ENCODE peak calls at places on chromosomes 16 and 17, in ten cellular contexts. One of them, this sample, is unnamed.

GRCh38 chr17:57915980-57916757 is 39.0 kb downstream of the CUEDC1 start:
- DNase-seq in stimulated activated CD4-positive, alpha-beta T cell treated with anti-CD3 and anti-CD28 coated beads, Interleukin-4, amount 100 ng/mL, for 4 hours: no peak
- DNase-seq in bronchial epithelial cell: no peak
- DNase-seq in hepatocyte: no peak
- DNase-seq in effector memory CD8-positive, alpha-beta T cell: no peak
- DNase-seq in EL: no peak
- DNase-seq in NCI-H510A treated with DMSO at 0.1 percent for 48 hours: peak; percentile 74
- DNase-seq in uterus: no peak
- DNase-seq in fibroblast of lung: no peak
- DNase-seq in memory B cell: no peak
- DNase-seq in this sample: no peak

GRCh38 chr17:81221842-81222619 is 734 bp downstream of the CEP131 start:
- DNase-seq in stimulated activated CD4-positive, alpha-beta T cell treated with anti-CD3 and anti-CD28 coated beads, Interleukin-4, amount 100 ng/mL, for 4 hours: no peak
- DNase-seq in hepatocyte: no peak
- DNase-seq in bronchial epithelial cell: no peak
- DNase-seq in NCI-H510A treated with DMSO at 0.1 percent for 48 hours: no peak
- DNase-seq in EL: peak; percentile 27
- DNase-seq in uterus: no peak
- DNase-seq in fibroblast of lung: no peak
- DNase-seq in effector memory CD8-positive, alpha-beta T cell: no peak
- DNase-seq in memory B cell: no peak
- DNase-seq in this sample: peak; percentile 27

GRCh38 chr16:3949946-3950342 is 69.4 kb upstream of the CREBBP start:
- DNase-seq in effector memory CD8-positive, alpha-beta T cell: no peak
- DNase-seq in memory B cell: no peak
- DNase-seq in EL: no peak
- DNase-seq in bronchial epithelial cell: no peak
- DNase-seq in stimulated activated CD4-positive, alpha-beta T cell treated with anti-CD3 and anti-CD28 coated beads, Interleukin-4, amount 100 ng/mL, for 4 hours: no peak
- DNase-seq in uterus: no peak
- DNase-seq in NCI-H510A treated with DMSO at 0.1 percent for 48 hours: no peak
- DNase-seq in hepatocyte: no peak
- DNase-seq in fibroblast of lung: no peak
- DNase-seq in this sample: no peak

GRCh38 chr16:1941924-1942809 is 832 bp downstream of the MSRB1 start:
- DNase-seq in NCI-H510A treated with DMSO at 0.1 percent for 48 hours: no peak
- DNase-seq in fibroblast of lung: no peak
- DNase-seq in bronchial epithelial cell: peak; percentile 62
- DNase-seq in EL: no peak
- DNase-seq in stimulated activated CD4-positive, alpha-beta T cell treated with anti-CD3 and anti-CD28 coated beads, Interleukin-4, amount 100 ng/mL, for 4 hours: no peak
- DNase-seq in effector memory CD8-positive, alpha-beta T cell: no peak
- DNase-seq in memory B cell: peak; percentile 37
- DNase-seq in hepatocyte: no peak
- DNase-seq in uterus: no peak
- DNase-seq in this sample: no peak

GRCh38 chr16:68538880-68539701 is at the start of gene ZFP90:
- DNase-seq in effector memory CD8-positive, alpha-beta T cell: peak; percentile 73
- DNase-seq in hepatocyte: peak; percentile 97
- DNase-seq in uterus: peak; percentile 85
- DNase-seq in stimulated activated CD4-positive, alpha-beta T cell treated with anti-CD3 and anti-CD28 coated beads, Interleukin-4, amount 100 ng/mL, for 4 hours: peak; percentile 82
- DNase-seq in NCI-H510A treated with DMSO at 0.1 percent for 48 hours: peak; percentile 81
- DNase-seq in memory B cell: peak; percentile 84
- DNase-seq in bronchial epithelial cell: peak; percentile 57
- DNase-seq in fibroblast of lung: peak; percentile 85
- DNase-seq in EL: peak; percentile 85
- DNase-seq in this sample: peak; percentile 91

GRCh38 chr17:43709210-43709609 is 47.5 kb upstream of the MEOX1 start:
- DNase-seq in memory B cell: no peak
- DNase-seq in hepatocyte: no peak
- DNase-seq in EL: no peak
- DNase-seq in NCI-H510A treated with DMSO at 0.1 percent for 48 hours: no peak
- DNase-seq in uterus: no peak
- DNase-seq in bronchial epithelial cell: no peak
- DNase-seq in fibroblast of lung: no peak
- DNase-seq in effector memory CD8-positive, alpha-beta T cell: no peak
- DNase-seq in stimulated activated CD4-positive, alpha-beta T cell treated with anti-CD3 and anti-CD28 coated beads, Interleukin-4, amount 100 ng/mL, for 4 hours: no peak
- DNase-seq in this sample: no peak

GRCh38 chr16:22284637-22285515 is 12.3 kb upstream of the POLR3E start:
- DNase-seq in memory B cell: no peak
- DNase-seq in bronchial epithelial cell: no peak
- DNase-seq in uterus: no peak
- DNase-seq in hepatocyte: no peak
- DNase-seq in effector memory CD8-positive, alpha-beta T cell: no peak
- DNase-seq in fibroblast of lung: peak; percentile 49
- DNase-seq in NCI-H510A treated with DMSO at 0.1 percent for 48 hours: no peak
- DNase-seq in EL: peak; percentile 26
- DNase-seq in stimulated activated CD4-positive, alpha-beta T cell treated with anti-CD3 and anti-CD28 coated beads, Interleukin-4, amount 100 ng/mL, for 4 hours: no peak
- DNase-seq in this sample: no peak

GRCh38 chr16:85104147-85104546 is 8.1 kb downstream of the CIBAR2 start:
- DNase-seq in memory B cell: no peak
- DNase-seq in effector memory CD8-positive, alpha-beta T cell: no peak
- DNase-seq in bronchial epithelial cell: no peak
- DNase-seq in fibroblast of lung: no peak
- DNase-seq in uterus: no peak
- DNase-seq in stimulated activated CD4-positive, alpha-beta T cell treated with anti-CD3 and anti-CD28 coated beads, Interleukin-4, amount 100 ng/mL, for 4 hours: no peak
- DNase-seq in hepatocyte: no peak
- DNase-seq in EL: no peak
- DNase-seq in NCI-H510A treated with DMSO at 0.1 percent for 48 hours: no peak
- DNase-seq in this sample: no peak

GRCh38 chr17:77382356-77382911 is 241.7 kb downstream of the SEC14L1 start:
- DNase-seq in EL: no peak
- DNase-seq in hepatocyte: peak; percentile 49
- DNase-seq in effector memory CD8-positive, alpha-beta T cell: peak; percentile 49
- DNase-seq in uterus: no peak
- DNase-seq in memory B cell: no peak
- DNase-seq in stimulated activated CD4-positive, alpha-beta T cell treated with anti-CD3 and anti-CD28 coated beads, Interleukin-4, amount 100 ng/mL, for 4 hours: peak; percentile 31
- DNase-seq in NCI-H510A treated with DMSO at 0.1 percent for 48 hours: no peak
- DNase-seq in fibroblast of lung: peak; percentile 67
- DNase-seq in bronchial epithelial cell: no peak
- DNase-seq in this sample: no peak

GRCh38 chr16:66003196-66003595 is 363.3 kb upstream of the CDH5 start:
- DNase-seq in memory B cell: no peak
- DNase-seq in hepatocyte: peak; percentile 7
- DNase-seq in bronchial epithelial cell: peak; percentile 43
- DNase-seq in uterus: no peak
- DNase-seq in fibroblast of lung: peak; percentile 21
- DNase-seq in EL: no peak
- DNase-seq in stimulated activated CD4-positive, alpha-beta T cell treated with anti-CD3 and anti-CD28 coated beads, Interleukin-4, amount 100 ng/mL, for 4 hours: no peak
- DNase-seq in NCI-H510A treated with DMSO at 0.1 percent for 48 hours: no peak
- DNase-seq in effector memory CD8-positive, alpha-beta T cell: no peak
- DNase-seq in this sample: no peak

GRCh38 chr16:75483222-75483621 is 12.0 kb downstream of the CHST6 start:
- DNase-seq in NCI-H510A treated with DMSO at 0.1 percent for 48 hours: no peak
- DNase-seq in EL: no peak
- DNase-seq in memory B cell: no peak
- DNase-seq in uterus: no peak
- DNase-seq in effector memory CD8-positive, alpha-beta T cell: no peak
- DNase-seq in hepatocyte: no peak
- DNase-seq in stimulated activated CD4-positive, alpha-beta T cell treated with anti-CD3 and anti-CD28 coated beads, Interleukin-4, amount 100 ng/mL, for 4 hours: no peak
- DNase-seq in fibroblast of lung: no peak
- DNase-seq in bronchial epithelial cell: peak; percentile 100
- DNase-seq in this sample: peak; percentile 46

GRCh38 chr17:76382305-76382802 is 2.1 kb upstream of the SPHK1 start:
- DNase-seq in EL: peak; percentile 81
- DNase-seq in bronchial epithelial cell: peak; percentile 49
- DNase-seq in memory B cell: no peak
- DNase-seq in NCI-H510A treated with DMSO at 0.1 percent for 48 hours: no peak
- DNase-seq in fibroblast of lung: no peak
- DNase-seq in stimulated activated CD4-positive, alpha-beta T cell treated with anti-CD3 and anti-CD28 coated beads, Interleukin-4, amount 100 ng/mL, for 4 hours: peak; percentile 36
- DNase-seq in uterus: no peak
- DNase-seq in effector memory CD8-positive, alpha-beta T cell: no peak
- DNase-seq in hepatocyte: peak; percentile 64
- DNase-seq in this sample: peak; percentile 90

GRCh38 chr17:2967515-2967914 is 95.9 kb downstream of the OR1D5 start:
- DNase-seq in uterus: no peak
- DNase-seq in fibroblast of lung: no peak
- DNase-seq in memory B cell: no peak
- DNase-seq in bronchial epithelial cell: no peak
- DNase-seq in hepatocyte: no peak
- DNase-seq in effector memory CD8-positive, alpha-beta T cell: no peak
- DNase-seq in EL: no peak
- DNase-seq in stimulated activated CD4-positive, alpha-beta T cell treated with anti-CD3 and anti-CD28 coated beads, Interleukin-4, amount 100 ng/mL, for 4 hours: no peak
- DNase-seq in NCI-H510A treated with DMSO at 0.1 percent for 48 hours: no peak
- DNase-seq in this sample: no peak

GRCh38 chr16:84643180-84643583 is 5.1 kb upstream of the KLHL36 start:
- DNase-seq in hepatocyte: peak; percentile 66
- DNase-seq in fibroblast of lung: peak; percentile 90
- DNase-seq in uterus: peak; percentile 91
- DNase-seq in stimulated activated CD4-positive, alpha-beta T cell treated with anti-CD3 and anti-CD28 coated beads, Interleukin-4, amount 100 ng/mL, for 4 hours: no peak
- DNase-seq in bronchial epithelial cell: peak; percentile 93
- DNase-seq in NCI-H510A treated with DMSO at 0.1 percent for 48 hours: peak; percentile 60
- DNase-seq in EL: peak; percentile 96
- DNase-seq in effector memory CD8-positive, alpha-beta T cell: no peak
- DNase-seq in memory B cell: no peak
- DNase-seq in this sample: peak; percentile 93

GRCh38 chr16:67248401-67249177 is at the start of gene SLC9A5:
- DNase-seq in EL: peak; percentile 39
- DNase-seq in memory B cell: peak; percentile 39
- DNase-seq in bronchial epithelial cell: no peak
- DNase-seq in fibroblast of lung: no peak
- DNase-seq in uterus: peak; percentile 43
- DNase-seq in hepatocyte: peak; percentile 40
- DNase-seq in NCI-H510A treated with DMSO at 0.1 percent for 48 hours: peak; percentile 5
- DNase-seq in effector memory CD8-positive, alpha-beta T cell: no peak
- DNase-seq in stimulated activated CD4-positive, alpha-beta T cell treated with anti-CD3 and anti-CD28 coated beads, Interleukin-4, amount 100 ng/mL, for 4 hours: peak; percentile 28
- DNase-seq in this sample: peak; percentile 57

GRCh38 chr17:62180772-62181171 is 115.7 kb upstream of the MED13 start:
- DNase-seq in bronchial epithelial cell: no peak
- DNase-seq in EL: no peak
- DNase-seq in uterus: no peak
- DNase-seq in effector memory CD8-positive, alpha-beta T cell: no peak
- DNase-seq in fibroblast of lung: no peak
- DNase-seq in NCI-H510A treated with DMSO at 0.1 percent for 48 hours: no peak
- DNase-seq in memory B cell: no peak
- DNase-seq in stimulated activated CD4-positive, alpha-beta T cell treated with anti-CD3 and anti-CD28 coated beads, Interleukin-4, amount 100 ng/mL, for 4 hours: no peak
- DNase-seq in hepatocyte: no peak
- DNase-seq in this sample: no peak

GRCh38 chr17:21295036-21295952 is 10.8 kb downstream of the MAP2K3 start:
- DNase-seq in memory B cell: no peak
- DNase-seq in EL: no peak
- DNase-seq in hepatocyte: peak; percentile 29
- DNase-seq in stimulated activated CD4-positive, alpha-beta T cell treated with anti-CD3 and anti-CD28 coated beads, Interleukin-4, amount 100 ng/mL, for 4 hours: no peak
- DNase-seq in bronchial epithelial cell: peak; percentile 42
- DNase-seq in effector memory CD8-positive, alpha-beta T cell: no peak
- DNase-seq in fibroblast of lung: no peak
- DNase-seq in uterus: no peak
- DNase-seq in NCI-H510A treated with DMSO at 0.1 percent for 48 hours: no peak
- DNase-seq in this sample: no peak

GRCh38 chr16:85728879-85729278 is 22.0 kb downstream of the C16orf74 start:
- DNase-seq in bronchial epithelial cell: no peak
- DNase-seq in fibroblast of lung: no peak
- DNase-seq in stimulated activated CD4-positive, alpha-beta T cell treated with anti-CD3 and anti-CD28 coated beads, Interleukin-4, amount 100 ng/mL, for 4 hours: no peak
- DNase-seq in hepatocyte: no peak
- DNase-seq in NCI-H510A treated with DMSO at 0.1 percent for 48 hours: no peak
- DNase-seq in EL: no peak
- DNase-seq in uterus: no peak
- DNase-seq in effector memory CD8-positive, alpha-beta T cell: no peak
- DNase-seq in memory B cell: no peak
- DNase-seq in this sample: peak; percentile 31

GRCh38 chr17:46738544-46738943 is 79.9 kb downstream of the WNT3 start:
- DNase-seq in fibroblast of lung: no peak
- DNase-seq in effector memory CD8-positive, alpha-beta T cell: no peak
- DNase-seq in stimulated activated CD4-positive, alpha-beta T cell treated with anti-CD3 and anti-CD28 coated beads, Interleukin-4, amount 100 ng/mL, for 4 hours: no peak
- DNase-seq in EL: no peak
- DNase-seq in uterus: no peak
- DNase-seq in hepatocyte: no peak
- DNase-seq in NCI-H510A treated with DMSO at 0.1 percent for 48 hours: no peak
- DNase-seq in memory B cell: no peak
- DNase-seq in bronchial epithelial cell: no peak
- DNase-seq in this sample: no peak

GRCh38 chr17:41907185-41907556 is 11.6 kb downstream of the ACLY start:
- DNase-seq in effector memory CD8-positive, alpha-beta T cell: no peak
- DNase-seq in uterus: peak; percentile 63
- DNase-seq in bronchial epithelial cell: no peak
- DNase-seq in NCI-H510A treated with DMSO at 0.1 percent for 48 hours: no peak
- DNase-seq in memory B cell: no peak
- DNase-seq in hepatocyte: no peak
- DNase-seq in EL: peak; percentile 66
- DNase-seq in stimulated activated CD4-positive, alpha-beta T cell treated with anti-CD3 and anti-CD28 coated beads, Interleukin-4, amount 100 ng/mL, for 4 hours: no peak
- DNase-seq in fibroblast of lung: peak; percentile 80
- DNase-seq in this sample: peak; percentile 55

GRCh38 chr17:20121359-20122235 is 112.4 kb downstream of the SPECC1 start:
- DNase-seq in NCI-H510A treated with DMSO at 0.1 percent for 48 hours: peak; percentile 78
- DNase-seq in memory B cell: peak; percentile 70
- DNase-seq in hepatocyte: peak; percentile 71
- DNase-seq in EL: peak; percentile 58
- DNase-seq in effector memory CD8-positive, alpha-beta T cell: peak; percentile 59
- DNase-seq in uterus: peak; percentile 58
- DNase-seq in stimulated activated CD4-positive, alpha-beta T cell treated with anti-CD3 and anti-CD28 coated beads, Interleukin-4, amount 100 ng/mL, for 4 hours: peak; percentile 65
- DNase-seq in bronchial epithelial cell: peak; percentile 55
- DNase-seq in fibroblast of lung: peak; percentile 70
- DNase-seq in this sample: peak; percentile 71

GRCh38 chr17:42554250-42555121 is 1.8 kb downstream of the HSD17B1 start:
- DNase-seq in effector memory CD8-positive, alpha-beta T cell: peak; percentile 67
- DNase-seq in EL: peak; percentile 87
- DNase-seq in fibroblast of lung: peak; percentile 78
- DNase-seq in uterus: peak; percentile 88
- DNase-seq in stimulated activated CD4-positive, alpha-beta T cell treated with anti-CD3 and anti-CD28 coated beads, Interleukin-4, amount 100 ng/mL, for 4 hours: peak; percentile 72
- DNase-seq in NCI-H510A treated with DMSO at 0.1 percent for 48 hours: peak; percentile 70
- DNase-seq in bronchial epithelial cell: peak; percentile 40
- DNase-seq in hepatocyte: peak; percentile 92
- DNase-seq in memory B cell: peak; percentile 85
- DNase-seq in this sample: peak; percentile 87

GRCh38 chr16:28309811-28310311 is 17.5 kb downstream of the SBK1 start:
- DNase-seq in stimulated activated CD4-positive, alpha-beta T cell treated with anti-CD3 and anti-CD28 coated beads, Interleukin-4, amount 100 ng/mL, for 4 hours: peak; percentile 67
- DNase-seq in hepatocyte: no peak
- DNase-seq in memory B cell: no peak
- DNase-seq in EL: no peak
- DNase-seq in bronchial epithelial cell: no peak
- DNase-seq in effector memory CD8-positive, alpha-beta T cell: peak; percentile 89
- DNase-seq in NCI-H510A treated with DMSO at 0.1 percent for 48 hours: no peak
- DNase-seq in fibroblast of lung: no peak
- DNase-seq in uterus: no peak
- DNase-seq in this sample: no peak

GRCh38 chr16:17171250-17172143 is 299.3 kb downstream of the XYLT1 start:
- DNase-seq in fibroblast of lung: no peak
- DNase-seq in stimulated activated CD4-positive, alpha-beta T cell treated with anti-CD3 and anti-CD28 coated beads, Interleukin-4, amount 100 ng/mL, for 4 hours: no peak
- DNase-seq in EL: no peak
- DNase-seq in memory B cell: no peak
- DNase-seq in uterus: no peak
- DNase-seq in hepatocyte: peak; percentile 17
- DNase-seq in effector memory CD8-positive, alpha-beta T cell: no peak
- DNase-seq in bronchial epithelial cell: no peak
- DNase-seq in NCI-H510A treated with DMSO at 0.1 percent for 48 hours: peak; percentile 91
- DNase-seq in this sample: no peak

GRCh38 chr16:67441289-67441753 is 10.4 kb downstream of the HSD11B2 start:
- DNase-seq in bronchial epithelial cell: no peak
- DNase-seq in fibroblast of lung: no peak
- DNase-seq in uterus: no peak
- DNase-seq in EL: no peak
- DNase-seq in NCI-H510A treated with DMSO at 0.1 percent for 48 hours: peak; percentile 51
- DNase-seq in hepatocyte: no peak
- DNase-seq in memory B cell: no peak
- DNase-seq in effector memory CD8-positive, alpha-beta T cell: no peak
- DNase-seq in stimulated activated CD4-positive, alpha-beta T cell treated with anti-CD3 and anti-CD28 coated beads, Interleukin-4, amount 100 ng/mL, for 4 hours: no peak
- DNase-seq in this sample: no peak

GRCh38 chr17:77280304-77280910 is 139.6 kb downstream of the SEC14L1 start:
- DNase-seq in NCI-H510A treated with DMSO at 0.1 percent for 48 hours: peak; percentile 48
- DNase-seq in memory B cell: peak; percentile 34
- DNase-seq in EL: peak; percentile 59
- DNase-seq in hepatocyte: peak; percentile 40
- DNase-seq in uterus: no peak
- DNase-seq in stimulated activated CD4-positive, alpha-beta T cell treated with anti-CD3 and anti-CD28 coated beads, Interleukin-4, amount 100 ng/mL, for 4 hours: no peak
- DNase-seq in fibroblast of lung: peak; percentile 89
- DNase-seq in effector memory CD8-positive, alpha-beta T cell: no peak
- DNase-seq in bronchial epithelial cell: peak; percentile 95
- DNase-seq in this sample: peak; percentile 93

GRCh38 chr16:85564277-85565051 is 48.7 kb upstream of the GSE1 start:
- DNase-seq in uterus: no peak
- DNase-seq in stimulated activated CD4-positive, alpha-beta T cell treated with anti-CD3 and anti-CD28 coated beads, Interleukin-4, amount 100 ng/mL, for 4 hours: peak; percentile 25
- DNase-seq in bronchial epithelial cell: no peak
- DNase-seq in effector memory CD8-positive, alpha-beta T cell: peak; percentile 27
- DNase-seq in hepatocyte: no peak
- DNase-seq in EL: no peak
- DNase-seq in fibroblast of lung: no peak
- DNase-seq in NCI-H510A treated with DMSO at 0.1 percent for 48 hours: no peak
- DNase-seq in memory B cell: no peak
- DNase-seq in this sample: no peak

GRCh38 chr16:8966781-8967436 is 3.2 kb upstream of the USP7 start:
- DNase-seq in NCI-H510A treated with DMSO at 0.1 percent for 48 hours: no peak
- DNase-seq in effector memory CD8-positive, alpha-beta T cell: no peak
- DNase-seq in uterus: no peak
- DNase-seq in stimulated activated CD4-positive, alpha-beta T cell treated with anti-CD3 and anti-CD28 coated beads, Interleukin-4, amount 100 ng/mL, for 4 hours: no peak
- DNase-seq in bronchial epithelial cell: no peak
- DNase-seq in fibroblast of lung: no peak
- DNase-seq in EL: no peak
- DNase-seq in hepatocyte: no peak
- DNase-seq in memory B cell: no peak
- DNase-seq in this sample: no peak

This sample was measured in ELR.